ENCODE peak calls at places on chromosomes 1 and 21, in four cellular contexts. V is nephron progenitor cell; S is hepatocyte; N is CD4-positive, alpha-beta T cell. L is an unnamed sample.

GRCh38 chr21:34926784-34927548 is 122.1 kb downstream of the RUNX1 start:
- DNase-seq in V (no peak), S (peak), N (no peak), L (no peak)

GRCh38 chr1:17081439-17081838 is 27.6 kb upstream of the SDHB start:
- DNase-seq in V (no peak), S (no peak), N (no peak), L (no peak)

GRCh38 chr1:17207966-17208418 is 3.1 kb downstream of the PADI1 start:
- DNase-seq in V (no peak), S (no peak), N (no peak), L (no peak)

GRCh38 chr1:12851779-12852178 is 3.3 kb upstream of the HNRNPCL1 start:
- DNase-seq in V (no peak), S (no peak), N (no peak), L (no peak)

GRCh38 chr1:29152046-29152805 is 28.5 kb upstream of the TMEM200B start:
- DNase-seq in V (no peak), S (no peak), N (no peak), L (no peak)

GRCh38 chr1:227731241-227731677 is 3.8 kb downstream of the JMJD4 start:
- DNase-seq in V (no peak), S (no peak), N (no peak), L (no peak)

GRCh38 chr1:26686795-26687194 is 9.0 kb upstream of the ARID1A start:
- DNase-seq in V (no peak), S (no peak), N (no peak), L (no peak)

GRCh38 chr1:161791889-161792655 is 26.0 kb downstream of the ATF6 start:
- DNase-seq in V (no peak), S (no peak), N (no peak), L (no peak)

GRCh38 chr1:14855278-14855677 is 256.8 kb downstream of the KAZN start:
- DNase-seq in V (no peak), S (no peak), N (no peak), L (no peak)

GRCh38 chr1:197199923-197200467 is 53.5 kb upstream of the ASPM start:
- DNase-seq in V (no peak), S (no peak), N (no peak), L (no peak)

GRCh38 chr1:60848583-60849188 is 233.7 kb upstream of the NFIA start:
- DNase-seq in V (no peak), S (peak), N (no peak), L (no peak)

GRCh38 chr21:24220466-24220865 is 1386.8 kb downstream of the MRPL39 start:
- DNase-seq in V (no peak), S (no peak), N (no peak), L (no peak)

GRCh38 chr1:18243503-18244175 is 136.0 kb downstream of the IGSF21 start:
- DNase-seq in V (no peak), S (no peak), N (no peak), L (no peak)

GRCh38 chr1:246617156-246617555 is 50.9 kb downstream of the CNST start:
- DNase-seq in V (no peak), S (no peak), N (no peak), L (no peak)

GRCh38 chr1:156963621-156964020 is 43.2 kb downstream of the LRRC71 start:
- DNase-seq in V (no peak), S (no peak), N (peak), L (no peak)

GRCh38 chr21:33070921-33071877 is 1.3 kb downstream of the OLIG1 start:
- DNase-seq in V (peak), S (no peak), N (no peak), L (no peak)

GRCh38 chr1:243974451-243975292 is 76.4 kb upstream of the ZBTB18 start:
- DNase-seq in V (peak), S (peak), N (no peak), L (no peak)

GRCh38 chr1:181137217-181137743 is 48.8 kb downstream of the IER5 start:
- DNase-seq in V (no peak), S (no peak), N (no peak), L (no peak)

GRCh38 chr1:151371744-151372410 is 628 bp downstream of the SELENBP1 start:
- DNase-seq in V (no peak), S (peak), N (no peak), L (no peak)

GRCh38 chr1:219412772-219413171 is 200.1 kb downstream of the ZC3H11B start:
- DNase-seq in V (no peak), S (no peak), N (no peak), L (no peak)

GRCh38 chr21:45517249-45518065 is 24.8 kb downstream of the SLC19A1 start:
- DNase-seq in V (no peak), S (no peak), N (no peak), L (no peak)

GRCh38 chr1:211009944-211010343 is 124.0 kb downstream of the KCNH1 start:
- DNase-seq in V (no peak), S (no peak), N (no peak), L (no peak)
- TF ChIP-seq CTCF in V (no peak), S (no peak), N (no peak), L (no peak)

DNA sequence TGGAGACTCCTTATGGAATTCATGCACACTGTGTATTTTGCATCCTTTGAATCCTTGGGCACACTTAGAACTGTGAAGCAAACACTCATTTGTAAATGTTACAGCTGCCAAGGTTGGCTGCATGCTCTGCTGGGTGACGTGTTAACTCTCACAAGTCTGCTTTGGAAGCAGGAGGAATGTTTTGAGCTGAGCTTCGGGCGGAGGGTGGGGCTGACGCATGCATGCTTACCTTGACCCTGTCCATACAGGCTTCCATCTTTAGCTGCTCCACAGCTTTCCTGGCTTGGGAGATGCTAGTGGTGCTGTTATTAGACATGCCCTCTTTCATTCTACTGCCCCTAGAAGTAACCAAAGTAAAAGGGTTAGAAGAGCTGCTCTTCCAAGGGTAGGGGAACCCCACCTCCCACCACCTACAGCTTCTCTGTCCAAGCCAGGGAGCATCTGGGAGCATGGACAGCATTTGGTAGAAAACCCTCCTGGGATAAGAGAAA is 66.0 kb downstream of the GNG4 start:
- DNase-seq in V (no peak), S (no peak), N (no peak), L (no peak)
- TF ChIP-seq CTCF in V (no peak), S (no peak), N (no peak), L (no peak)

DNA sequence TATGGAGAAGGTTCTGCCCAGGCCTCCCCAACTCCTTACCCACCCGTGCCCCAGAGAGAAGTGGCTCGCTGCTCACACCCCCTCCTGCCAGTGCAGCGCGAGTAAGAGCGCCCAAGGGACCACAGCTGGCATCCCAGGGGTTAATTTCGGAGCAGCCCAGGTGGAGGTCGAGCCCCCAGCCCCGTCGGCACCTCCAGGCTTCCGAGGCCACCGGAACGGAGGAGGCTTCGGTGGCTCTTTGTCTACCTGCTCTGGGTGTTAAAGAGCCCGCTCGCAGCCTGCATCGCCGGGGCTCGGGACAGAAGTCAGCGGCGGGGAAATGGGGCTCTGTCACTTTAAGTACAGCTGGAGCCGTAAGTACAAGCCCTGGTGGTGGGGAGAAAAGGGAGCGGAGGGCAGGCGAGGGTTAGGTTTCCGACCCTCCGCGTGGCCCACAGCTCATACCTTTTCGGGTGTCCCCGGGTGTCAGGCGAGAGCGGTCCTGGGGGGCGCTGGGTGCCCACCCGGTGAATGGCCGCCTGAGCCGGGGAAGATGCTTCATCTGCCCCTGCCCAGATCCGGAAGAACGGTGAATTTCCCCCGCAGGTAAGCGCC is 89.4 kb upstream of the IPO9 start:
- DNase-seq in V (peak), S (peak), N (peak), L (no peak)
- TF ChIP-seq CTCF in V (no peak), S (no peak), N (no peak), L (no peak)

GRCh38 chr1:154496381-154496780 is 5.6 kb upstream of the TDRD10 start:
- DNase-seq in V (no peak), S (no peak), N (no peak), L (no peak)

GRCh38 chr1:154490327-154490726 is 11.7 kb upstream of the TDRD10 start:
- DNase-seq in V (no peak), S (no peak), N (no peak), L (no peak)

GRCh38 chr1:154492115-154492514 is 9.9 kb upstream of the TDRD10 start:
- DNase-seq in V (no peak), S (no peak), N (no peak), L (no peak)

GRCh38 chr1:154495496-154496273 is 6.3 kb upstream of the TDRD10 start:
- DNase-seq in V (no peak), S (no peak), N (no peak), L (no peak)

GRCh38 chr1:154493276-154493675 is 8.7 kb upstream of the TDRD10 start:
- DNase-seq in V (no peak), S (no peak), N (no peak), L (no peak)
- TF ChIP-seq CTCF in V (no peak), S (no peak), N (no peak), L (no peak)

GRCh38 chr1:1230656-1231399 is 973 bp downstream of the SDF4 start:
- DNase-seq in V (no peak), S (peak), N (no peak), L (no peak)
- TF ChIP-seq CTCF in V (no peak), S (peak), N (no peak), L (no peak)

GRCh38 chr1:230854423-230854822 is 13.9 kb downstream of the C1orf198 start:
- DNase-seq in V (no peak), S (no peak), N (no peak), L (no peak)
- TF ChIP-seq CTCF in V (no peak), S (no peak), N (no peak), L (no peak)